ENCODE peak calls at places on chromosomes 11 and 22, in six cellular contexts. K is neural progenitor cell; H is heart right ventricle; A is naive thymus-derived CD4-positive, alpha-beta T cell; V is heart left ventricle; O is SK-N-SH. N is an unnamed sample.

GRCh38 chr11:132024587-132025295 is 654.3 kb downstream of the NTM start:
- DNase-seq in O (no peak), H (no peak), K (no peak), A (no peak), V (no peak), N (no peak)

GRCh38 chr11:40328890-40329617 is 1130.4 kb downstream of the LRRC4C start:
- DNase-seq in O (peak), V (peak), K (no peak), A (no peak), H (peak), N (peak)

GRCh38 chr11:92627615-92628201 is 341.7 kb upstream of the MTNR1B start:
- DNase-seq in H (no peak), V (no peak), O (no peak), K (no peak), A (no peak), N (no peak)

GRCh38 chr11:122642472-122642922 is 13.0 kb upstream of the UBASH3B start:
- DNase-seq in V (no peak), O (no peak), K (no peak), A (no peak), H (no peak), N (no peak)

GRCh38 chr11:57239348-57239747 is 2.3 kb upstream of the APLNR start:
- DNase-seq in V (no peak), H (no peak), O (no peak), K (no peak), A (no peak), N (no peak)

GRCh38 chr11:61109671-61110070 is 7.4 kb downstream of the CD5 start:
- DNase-seq in V (no peak), K (no peak), H (no peak), O (no peak), A (no peak), N (no peak)

GRCh38 chr11:47394050-47394321 is 14.4 kb upstream of the SLC39A13 start:
- DNase-seq in O (no peak), V (no peak), H (no peak), K (no peak), A (no peak), N (no peak)

GRCh38 chr11:13000721-13001120 is 8.4 kb upstream of the RASSF10 start:
- DNase-seq in H (no peak), A (no peak), V (no peak), K (no peak), O (no peak), N (no peak)

GRCh38 chr22:31093090-31093850 is 12.2 kb downstream of the SMTN start:
- DNase-seq in K (no peak), V (peak), O (peak), A (no peak), H (peak), N (no peak)

GRCh38 chr11:60835472-60835871 is 6.4 kb upstream of the CCDC86 start:
- DNase-seq in H (no peak), V (no peak), K (no peak), A (no peak), O (no peak), N (no peak)

GRCh38 chr11:60343094-60343704 is 16.1 kb downstream of the MS4A6E start:
- DNase-seq in H (no peak), A (no peak), O (no peak), V (no peak), K (peak), N (no peak)

GRCh38 chr11:60777572-60777971 is 7.6 kb upstream of the MS4A10 start:
- DNase-seq in H (peak), V (no peak), O (no peak), A (no peak), K (no peak), N (peak)

GRCh38 chr11:1746516-1746931 is 3.9 kb downstream of the IFITM10 start:
- DNase-seq in O (peak), A (no peak), K (no peak), H (no peak), V (no peak), N (no peak)

GRCh38 chr22:19965771-19966709 is 24.4 kb upstream of the TXNRD2 start:
- DNase-seq in V (no peak), O (peak), H (no peak), A (no peak), K (peak), N (no peak)

GRCh38 chr11:1748467-1749019 is 1.9 kb downstream of the IFITM10 start:
- DNase-seq in A (no peak), V (no peak), O (peak), K (no peak), H (no peak), N (no peak)

GRCh38 chr22:40544758-40545157 is 91.8 kb downstream of the MRTFA start:
- DNase-seq in V (no peak), H (no peak), A (no peak), K (no peak), O (no peak), N (no peak)

GRCh38 chr11:13225058-13226001 is 52.3 kb upstream of the BMAL1 start:
- DNase-seq in O (no peak), A (no peak), K (no peak), V (no peak), H (no peak), N (no peak)

GRCh38 chr22:48712558-48712957 is 1115.1 kb downstream of the BRD1 start:
- DNase-seq in K (no peak), V (no peak), O (no peak), A (no peak), H (no peak), N (no peak)

GRCh38 chr22:24337894-24338645 is 67.4 kb downstream of the SPECC1L start:
- DNase-seq in A (no peak), O (no peak), V (no peak), H (no peak), K (no peak), N (no peak)

GRCh38 chr22:38110863-38111852 is 674 bp upstream of the BAIAP2L2 start:
- DNase-seq in V (no peak), K (peak), A (no peak), H (no peak), O (no peak), N (no peak)

GRCh38 chr11:83079820-83080219 is 8.1 kb upstream of the RAB30 start:
- DNase-seq in A (no peak), O (no peak), K (no peak), V (no peak), H (no peak), N (no peak)

GRCh38 chr11:44916797-44917196 is 33.9 kb downstream of the TP53I11 start:
- DNase-seq in H (no peak), K (no peak), O (no peak), V (no peak), A (no peak), N (no peak)

GRCh38 chr11:3182462-3182852 is 17.3 kb upstream of the OSBPL5 start:
- DNase-seq in O (no peak), K (no peak), V (no peak), H (no peak), A (no peak), N (no peak)

GRCh38 chr22:40258463-40259046 is 80.8 kb downstream of the TNRC6B start:
- DNase-seq in A (no peak), K (no peak), V (no peak), O (no peak), H (no peak), N (peak)

GRCh38 chr11:26704249-26704648 is 17.6 kb downstream of the SLC5A12 start:
- DNase-seq in O (no peak), V (no peak), H (no peak), A (no peak), K (no peak), N (no peak)

GRCh38 chr11:64741393-64742086 is 2.4 kb downstream of the RASGRP2 start:
- DNase-seq in H (no peak), A (no peak), O (no peak), K (peak), V (no peak), N (no peak)
- H3K4me3 ChIP-seq in H (peak), A (peak), O (no peak), K (peak), V (peak), N (no peak)

DNA sequence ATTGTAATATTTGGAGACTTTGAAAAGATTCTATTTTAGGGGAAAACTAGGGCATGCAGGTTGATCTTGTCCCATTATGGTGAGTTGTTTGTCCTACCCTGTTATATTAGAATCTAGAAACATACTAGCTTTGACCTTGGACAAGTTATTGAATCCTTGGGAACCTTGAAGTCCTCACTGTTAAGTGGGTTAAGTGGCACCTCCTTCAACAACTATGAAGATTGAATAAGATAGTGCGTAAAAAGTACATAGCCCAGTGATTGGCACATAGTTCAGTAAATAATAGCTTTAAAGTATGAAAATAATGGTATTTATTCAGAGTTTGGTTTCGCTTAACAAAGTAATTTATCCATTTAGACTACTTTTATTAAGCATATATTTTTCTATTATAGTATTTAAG is 51.6 kb downstream of the MTMR3 start:
- DNase-seq in A (no peak), K (no peak), O (no peak), H (no peak), V (no peak), N (no peak)
- H3K4me3 ChIP-seq in A (no peak), K (no peak), O (no peak), H (no peak), V (no peak), N (no peak)

GRCh38 chr22:46056169-46057041 is 79.4 kb upstream of the WNT7B start:
- DNase-seq in K (no peak), V (no peak), O (peak), H (no peak), A (no peak), N (peak)
- H3K4me3 ChIP-seq in K (no peak), V (peak), O (peak), H (peak), A (no peak), N (no peak)

GRCh38 chr11:43691332-43691731 is 10.8 kb downstream of the HSD17B12 start:
- DNase-seq in A (no peak), H (no peak), V (no peak), O (no peak), K (no peak), N (no peak)

GRCh38 chr11:43689167-43689566 is 8.6 kb downstream of the HSD17B12 start:
- DNase-seq in V (no peak), H (no peak), A (no peak), K (no peak), O (no peak), N (no peak)

GRCh38 chr11:43691806-43692205 is 11.3 kb downstream of the HSD17B12 start:
- DNase-seq in H (no peak), K (no peak), O (no peak), A (no peak), V (no peak), N (no peak)

GRCh38 chr11:43693069-43693468 is 12.5 kb downstream of the HSD17B12 start:
- DNase-seq in O (peak), H (no peak), V (no peak), A (no peak), K (no peak), N (no peak)

DNA sequence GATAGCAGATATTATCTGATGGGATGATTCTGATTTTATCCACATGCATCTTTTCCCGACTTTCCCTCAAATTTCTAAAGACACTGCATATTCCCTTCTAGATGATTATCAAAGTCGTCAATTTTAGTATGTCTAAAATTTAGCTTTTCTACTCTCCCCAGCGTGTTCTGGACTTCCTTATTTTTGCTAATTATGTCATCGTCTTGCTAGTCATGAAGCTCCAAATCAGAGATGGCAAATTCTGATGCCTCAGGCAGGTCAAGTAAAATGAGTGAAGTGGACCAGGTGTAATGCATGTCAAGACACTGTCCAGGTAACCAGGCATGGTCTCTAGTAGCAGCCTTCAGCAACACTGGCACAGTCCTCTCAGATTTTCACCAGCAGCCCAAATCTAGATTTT is 10.4 kb downstream of the HSD17B12 start:
- DNase-seq in A (no peak), O (no peak), K (no peak), V (no peak), H (no peak), N (no peak)
- H3K4me3 ChIP-seq in A (no peak), O (no peak), K (no peak), V (no peak), H (no peak), N (no peak)

N was measured in body of pancreas.